ENCODE peak calls at places on chromosomes 13 and 19, in six cellular contexts. C is neural progenitor cell; U is CD8-positive, alpha-beta T cell; N is heart left ventricle; L is mammary epithelial cell; J is PC-9. O is an unnamed sample.

GRCh38 chr19:5130371-5131030 is 161.6 kb downstream of the KDM4B start:
- DNase-seq in J (no peak), C (no peak), N (no peak), L (no peak), U (peak; percentile 26), O (no peak)

GRCh38 chr19:3710265-3710812 is 2.2 kb downstream of the TJP3 start:
- DNase-seq in L (peak; percentile 64), J (peak; percentile 91), C (no peak), N (peak; percentile 88), U (no peak), O (peak; percentile 92)

GRCh38 chr13:84649853-84650252 is 767.6 kb upstream of the SLITRK1 start:
- DNase-seq in C (no peak), N (no peak), L (peak; percentile 42), U (no peak), J (no peak), O (no peak)

GRCh38 chr13:45658586-45659235 is 43.2 kb upstream of the ERICH6B start:
- DNase-seq in C (no peak), N (no peak), U (no peak), J (no peak), L (peak; percentile 78), O (no peak)

GRCh38 chr13:81738364-81738763 is 1397.4 kb upstream of the SPRY2 start:
- DNase-seq in C (no peak), U (no peak), J (no peak), L (peak; percentile 9), N (no peak), O (no peak)

GRCh38 chr19:6241056-6241455 is 38.7 kb downstream of the MLLT1 start:
- DNase-seq in U (no peak), J (no peak), N (no peak), L (no peak), C (no peak), O (peak; percentile 61)

GRCh38 chr19:40398417-40399056 is 8.6 kb upstream of the HIPK4 start:
- DNase-seq in U (peak; percentile 39), N (no peak), J (no peak), C (peak; percentile 84), L (peak; percentile 25), O (no peak)

GRCh38 chr19:47093841-47094240 is 19.7 kb downstream of the ZC3H4 start:
- DNase-seq in J (no peak), U (no peak), L (no peak), C (no peak), N (peak; percentile 22), O (peak; percentile 48)

GRCh38 chr19:16938211-16938610 is 49.4 kb downstream of the F2RL3 start:
- DNase-seq in N (no peak), U (no peak), C (no peak), L (no peak), J (peak; percentile 3), O (peak; percentile 32)

GRCh38 chr19:33108161-33108560 is 23.8 kb upstream of the WDR88 start:
- DNase-seq in C (no peak), L (no peak), N (no peak), J (no peak), U (no peak), O (no peak)

GRCh38 chr19:33098023-33098652 is 17.2 kb downstream of the GPATCH1 start:
- DNase-seq in L (peak; percentile 84), J (peak; percentile 83), U (no peak), N (no peak), C (no peak), O (peak; percentile 88)

GRCh38 chr19:33100894-33101644 is 20.1 kb downstream of the GPATCH1 start:
- DNase-seq in C (no peak), L (no peak), J (peak; percentile 85), U (no peak), N (no peak), O (no peak)

GRCh38 chr19:33102893-33103292 is 21.9 kb downstream of the GPATCH1 start:
- DNase-seq in N (no peak), L (no peak), U (no peak), J (no peak), C (no peak), O (no peak)
- H3K36me3 ChIP-seq in N (peaks cover 88% of the 10 kb centered on the region), L (peaks cover 3% of the 10 kb centered on the region), U (peaks cover 41% of the 10 kb centered on the region), J (peaks cover 14% of the 10 kb centered on the region), C (no peaks in the 10 kb centered on the region), O (peaks cover 36% of the 10 kb centered on the region)

GRCh38 chr13:24651718-24652345 is 28.4 kb upstream of the ATP12A start:
- DNase-seq in L (peak; percentile 48), C (no peak), N (no peak), U (no peak), J (peak; percentile 91), O (no peak)
- H3K4me1 ChIP-seq in L (peaks cover 19% of the 10 kb centered on the region), C (no peaks in the 10 kb centered on the region), N (no peaks in the 10 kb centered on the region), U (no peaks in the 10 kb centered on the region), J (peaks cover 29% of the 10 kb centered on the region), O (peaks cover 10% of the 10 kb centered on the region)

GRCh38 chr13:112818040-112818697 is 128.3 kb downstream of the ATP11A start:
- DNase-seq in U (no peak), L (no peak), C (no peak), J (no peak), N (no peak), O (no peak)

GRCh38 chr13:112820318-112820717 is 130.5 kb downstream of the ATP11A start:
- DNase-seq in N (no peak), C (no peak), L (no peak), J (no peak), U (no peak), O (peak; percentile 38)

GRCh38 chr13:112818698-112819045 is 128.8 kb downstream of the ATP11A start:
- DNase-seq in N (no peak), U (no peak), L (no peak), J (no peak), C (no peak), O (no peak)

GRCh38 chr13:112819816-112820215 is 130.0 kb downstream of the ATP11A start:
- DNase-seq in U (no peak), L (no peak), N (no peak), J (no peak), C (no peak), O (no peak)

DNA sequence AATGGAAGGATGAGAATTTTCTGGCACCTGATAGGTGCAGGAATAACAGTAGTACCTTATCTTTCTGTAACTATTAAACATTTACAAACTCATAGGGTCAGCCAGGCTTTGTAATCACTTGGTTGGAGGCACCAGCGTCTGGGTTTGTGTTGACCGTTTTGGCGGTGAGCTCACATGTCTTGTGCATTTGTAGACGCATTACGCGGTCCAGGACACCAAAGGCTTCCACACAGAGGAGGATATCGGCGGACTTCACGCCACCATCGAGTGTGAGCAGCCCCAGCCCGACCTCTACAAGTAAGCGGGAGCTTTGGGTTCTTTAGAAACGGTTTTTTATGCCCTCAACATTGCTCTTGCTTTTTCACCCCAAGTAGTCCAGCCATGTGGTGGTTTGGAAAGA is 129.3 kb downstream of the ATP11A start:
- DNase-seq in J (no peak), L (no peak), C (no peak), N (no peak), U (no peak), O (no peak)
- H3K36me3 ChIP-seq in J (peaks cover 36% of the 10 kb centered on the region), L (peaks cover 2% of the 10 kb centered on the region), C (peaks cover 12% of the 10 kb centered on the region), N (peaks cover 93% of the 10 kb centered on the region), U (peaks cover 15% of the 10 kb centered on the region), O (peaks cover 47% of the 10 kb centered on the region)

GRCh38 chr19:15248648-15249559 is 16.7 kb upstream of the EPHX3 start:
- DNase-seq in J (peak; percentile 78), C (no peak), N (peak; percentile 92), L (peak; percentile 75), U (no peak), O (peak; percentile 93)
- H3K4me1 ChIP-seq in J (peaks cover 39% of the 10 kb centered on the region), C (peaks cover 16% of the 10 kb centered on the region), N (peaks cover 20% of the 10 kb centered on the region), L (peaks cover 42% of the 10 kb centered on the region), U (no peaks in the 10 kb centered on the region), O (peaks cover 27% of the 10 kb centered on the region)

DNA sequence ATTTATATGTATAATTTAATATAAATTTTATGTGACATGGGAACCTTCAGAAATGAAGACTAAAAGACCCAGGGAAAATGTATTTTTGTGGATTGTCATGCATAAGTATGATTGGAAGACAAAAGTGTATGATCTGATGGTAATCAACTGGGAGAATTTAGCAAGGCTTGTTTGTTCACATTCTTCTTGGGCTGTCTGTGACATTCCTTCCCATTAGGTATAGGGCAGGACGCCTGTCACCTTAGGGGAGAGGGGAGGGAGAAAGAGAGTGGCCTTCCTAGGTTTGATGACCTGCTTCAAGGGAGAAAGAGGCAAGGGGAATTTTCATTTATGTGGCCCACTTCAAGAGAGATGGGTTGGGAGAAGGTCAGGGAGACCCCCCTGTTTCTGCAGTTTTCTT is 22.4 kb downstream of the PIBF1 start:
- DNase-seq in N (no peak), C (no peak), U (no peak), J (no peak), L (no peak), O (no peak)
- H3K36me3 ChIP-seq in N (peaks cover 15% of the 10 kb centered on the region), C (peaks cover 4% of the 10 kb centered on the region), U (peaks cover 3% of the 10 kb centered on the region), J (peaks cover 27% of the 10 kb centered on the region), L (peaks cover 4% of the 10 kb centered on the region), O (peaks cover 4% of the 10 kb centered on the region)

GRCh38 chr19:56104423-56104822 is 16.7 kb downstream of the ZNF787 start:
- DNase-seq in U (no peak), L (no peak), J (peak; percentile 29), N (no peak), C (no peak), O (no peak)
- H3K4me1 ChIP-seq in U (peaks cover 11% of the 10 kb centered on the region), L (peaks cover 31% of the 10 kb centered on the region), J (no peaks in the 10 kb centered on the region), N (peaks cover 11% of the 10 kb centered on the region), C (peaks cover 11% of the 10 kb centered on the region), O (peaks cover 16% of the 10 kb centered on the region)